ENCODE peak calls at places on chromosomes 11 and 22, in nine cellular contexts. One of them, this sample, is unnamed.
A peak's percentile ranks its signal among the peaks of the same experiment; 100 is the strongest.

GRCh38 chr11:78265326-78265725 is 76.6 kb downstream of the USP35 start:
- DNase-seq in fibroblast of the aortic adventitia: no peak
- DNase-seq in ovary: no peak
- DNase-seq in mucosa of descending colon: no peak
- DNase-seq in GM12878: no peak
- DNase-seq in GM23338: no peak
- DNase-seq in thoracic aorta: no peak
- DNase-seq in Peyer's patch: no peak
- DNase-seq in H1: no peak
- DNase-seq in this sample: peak; percentile 24

GRCh38 chr11:64356498-64357411 is 2.2 kb upstream of the RPS6KA4 start:
- DNase-seq in fibroblast of the aortic adventitia: peak; percentile 41
- DNase-seq in ovary: no peak
- DNase-seq in mucosa of descending colon: peak; percentile 65
- DNase-seq in GM12878: no peak
- DNase-seq in GM23338: peak; percentile 97
- DNase-seq in thoracic aorta: no peak
- DNase-seq in Peyer's patch: no peak
- DNase-seq in H1: no peak
- DNase-seq in this sample: peak; percentile 47

GRCh38 chr11:6259638-6260019 is at the start of gene CCKBR:
- DNase-seq in fibroblast of the aortic adventitia: no peak
- DNase-seq in ovary: no peak
- DNase-seq in mucosa of descending colon: peak; percentile 25
- DNase-seq in GM12878: no peak
- DNase-seq in GM23338: peak; percentile 72
- DNase-seq in thoracic aorta: no peak
- DNase-seq in Peyer's patch: no peak
- DNase-seq in H1: no peak
- DNase-seq in this sample: no peak

GRCh38 chr11:11374358-11375148 is 21.5 kb upstream of the CSNK2A3 start:
- DNase-seq in fibroblast of the aortic adventitia: no peak
- DNase-seq in ovary: no peak
- DNase-seq in mucosa of descending colon: no peak
- DNase-seq in GM12878: peak; percentile 11
- DNase-seq in GM23338: no peak
- DNase-seq in thoracic aorta: no peak
- DNase-seq in Peyer's patch: no peak
- DNase-seq in H1: no peak
- DNase-seq in this sample: no peak

GRCh38 chr11:45872513-45873356 is 12.7 kb upstream of the MAPK8IP1 start:
- DNase-seq in fibroblast of the aortic adventitia: peak; percentile 65
- DNase-seq in ovary: no peak
- DNase-seq in mucosa of descending colon: peak; percentile 44
- DNase-seq in GM12878: no peak
- DNase-seq in GM23338: peak; percentile 95
- DNase-seq in thoracic aorta: no peak
- DNase-seq in Peyer's patch: peak; percentile 20
- DNase-seq in H1: peak; percentile 73
- DNase-seq in this sample: peak; percentile 87

GRCh38 chr11:87265132-87265531 is 227.4 kb downstream of the TMEM135 start:
- DNase-seq in fibroblast of the aortic adventitia: peak; percentile 85
- DNase-seq in ovary: no peak
- DNase-seq in mucosa of descending colon: no peak
- DNase-seq in GM12878: no peak
- DNase-seq in GM23338: no peak
- DNase-seq in thoracic aorta: no peak
- DNase-seq in Peyer's patch: no peak
- DNase-seq in H1: no peak
- DNase-seq in this sample: peak; percentile 37

GRCh38 chr11:117482881-117483280 is 155.2 kb downstream of the CEP164 start:
- DNase-seq in fibroblast of the aortic adventitia: no peak
- DNase-seq in ovary: no peak
- DNase-seq in mucosa of descending colon: no peak
- DNase-seq in GM12878: no peak
- DNase-seq in GM23338: no peak
- DNase-seq in thoracic aorta: no peak
- DNase-seq in Peyer's patch: no peak
- DNase-seq in H1: no peak
- DNase-seq in this sample: no peak

GRCh38 chr11:33044281-33044680 is 4.9 kb downstream of the TCP11L1 start:
- DNase-seq in fibroblast of the aortic adventitia: no peak
- DNase-seq in ovary: no peak
- DNase-seq in mucosa of descending colon: no peak
- DNase-seq in GM12878: no peak
- DNase-seq in GM23338: no peak
- DNase-seq in thoracic aorta: no peak
- DNase-seq in Peyer's patch: no peak
- DNase-seq in H1: no peak
- DNase-seq in this sample: no peak

GRCh38 chr22:37162221-37163095 is 12.7 kb upstream of the IL2RB start:
- DNase-seq in fibroblast of the aortic adventitia: no peak
- DNase-seq in ovary: no peak
- DNase-seq in mucosa of descending colon: peak; percentile 46
- DNase-seq in GM12878: peak; percentile 98
- DNase-seq in GM23338: no peak
- DNase-seq in thoracic aorta: no peak
- DNase-seq in Peyer's patch: peak; percentile 71
- DNase-seq in H1: no peak
- DNase-seq in this sample: no peak

GRCh38 chr22:50406416-50407170 is 63.5 kb downstream of the PPP6R2 start:
- DNase-seq in fibroblast of the aortic adventitia: no peak
- DNase-seq in ovary: no peak
- DNase-seq in mucosa of descending colon: no peak
- DNase-seq in GM12878: no peak
- DNase-seq in GM23338: no peak
- DNase-seq in thoracic aorta: no peak
- DNase-seq in Peyer's patch: no peak
- DNase-seq in H1: no peak
- DNase-seq in this sample: no peak

GRCh38 chr11:84425704-84426103 is 1139.5 kb upstream of the CCDC90B start:
- DNase-seq in fibroblast of the aortic adventitia: no peak
- DNase-seq in ovary: no peak
- DNase-seq in mucosa of descending colon: no peak
- DNase-seq in GM12878: no peak
- DNase-seq in GM23338: no peak
- DNase-seq in thoracic aorta: no peak
- DNase-seq in Peyer's patch: no peak
- DNase-seq in H1: no peak
- DNase-seq in this sample: no peak

GRCh38 chr11:57288771-57289579 is 35.8 kb downstream of the TNKS1BP1 start:
- DNase-seq in fibroblast of the aortic adventitia: peak; percentile 84
- DNase-seq in ovary: no peak
- DNase-seq in mucosa of descending colon: peak; percentile 64
- DNase-seq in GM12878: no peak
- DNase-seq in GM23338: peak; percentile 45
- DNase-seq in thoracic aorta: no peak
- DNase-seq in Peyer's patch: no peak
- DNase-seq in H1: no peak
- DNase-seq in this sample: peak; percentile 96

GRCh38 chr22:20756846-20757245 is 17.1 kb upstream of the SERPIND1 start:
- DNase-seq in fibroblast of the aortic adventitia: no peak
- DNase-seq in ovary: no peak
- DNase-seq in mucosa of descending colon: no peak
- DNase-seq in GM12878: no peak
- DNase-seq in GM23338: no peak
- DNase-seq in thoracic aorta: no peak
- DNase-seq in Peyer's patch: no peak
- DNase-seq in H1: no peak
- DNase-seq in this sample: no peak

GRCh38 chr11:76824980-76825725 is 35.6 kb upstream of the ACER3 start:
- DNase-seq in fibroblast of the aortic adventitia: peak; percentile 70
- DNase-seq in ovary: no peak
- DNase-seq in mucosa of descending colon: no peak
- DNase-seq in GM12878: no peak
- DNase-seq in GM23338: no peak
- DNase-seq in thoracic aorta: no peak
- DNase-seq in Peyer's patch: no peak
- DNase-seq in H1: no peak
- DNase-seq in this sample: peak; percentile 76

GRCh38 chr11:104943561-104943960 is 24.8 kb downstream of the CASP4 start:
- DNase-seq in fibroblast of the aortic adventitia: no peak
- DNase-seq in ovary: no peak
- DNase-seq in mucosa of descending colon: no peak
- DNase-seq in GM12878: no peak
- DNase-seq in GM23338: no peak
- DNase-seq in thoracic aorta: no peak
- DNase-seq in Peyer's patch: no peak
- DNase-seq in H1: no peak
- DNase-seq in this sample: no peak

GRCh38 chr11:104944080-104944479 is 24.3 kb downstream of the CASP4 start:
- DNase-seq in fibroblast of the aortic adventitia: no peak
- DNase-seq in ovary: no peak
- DNase-seq in mucosa of descending colon: no peak
- DNase-seq in GM12878: no peak
- DNase-seq in GM23338: no peak
- DNase-seq in thoracic aorta: no peak
- DNase-seq in Peyer's patch: no peak
- DNase-seq in H1: no peak
- DNase-seq in this sample: no peak

DNA sequence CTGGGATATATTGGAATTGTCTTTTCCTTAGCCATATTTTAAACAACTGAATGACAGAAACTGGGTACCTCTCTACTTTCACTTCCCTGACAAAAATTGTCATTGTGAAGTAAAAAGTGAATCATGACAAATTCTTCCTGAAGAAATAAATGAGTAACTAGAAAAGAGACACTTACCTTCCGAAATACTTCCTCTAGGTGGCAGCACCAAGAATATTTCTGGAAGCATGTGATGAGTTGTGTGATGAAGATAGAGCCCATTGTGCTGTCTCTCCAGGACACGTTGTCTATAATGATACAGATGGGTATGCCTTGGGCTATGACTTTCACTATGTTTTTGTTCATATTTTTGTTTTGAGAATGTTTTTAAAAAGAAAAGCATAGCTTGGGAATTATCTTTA is 21.5 kb downstream of the CASP4 start:
- DNase-seq in fibroblast of the aortic adventitia: peak; percentile 61
- DNase-seq in ovary: no peak
- DNase-seq in mucosa of descending colon: no peak
- DNase-seq in GM12878: peak; percentile 27
- DNase-seq in GM23338: peak; percentile 71
- DNase-seq in thoracic aorta: no peak
- DNase-seq in Peyer's patch: peak; percentile 24
- DNase-seq in H1: no peak
- DNase-seq in this sample: peak; percentile 72
- TF ChIP-seq CTCF in fibroblast of the aortic adventitia: peak; percentile 44
- TF ChIP-seq CTCF in ovary: peak; percentile 10
- TF ChIP-seq CTCF in mucosa of descending colon: peak; percentile 31
- TF ChIP-seq CTCF in GM12878: peak; percentile 51
- TF ChIP-seq CTCF in GM23338: peak; percentile 62
- TF ChIP-seq CTCF in thoracic aorta: peak; percentile 33
- TF ChIP-seq CTCF in Peyer's patch: peak; percentile 33
- TF ChIP-seq CTCF in H1: peak; percentile 54
- TF ChIP-seq CTCF in this sample: peak; percentile 53

DNA sequence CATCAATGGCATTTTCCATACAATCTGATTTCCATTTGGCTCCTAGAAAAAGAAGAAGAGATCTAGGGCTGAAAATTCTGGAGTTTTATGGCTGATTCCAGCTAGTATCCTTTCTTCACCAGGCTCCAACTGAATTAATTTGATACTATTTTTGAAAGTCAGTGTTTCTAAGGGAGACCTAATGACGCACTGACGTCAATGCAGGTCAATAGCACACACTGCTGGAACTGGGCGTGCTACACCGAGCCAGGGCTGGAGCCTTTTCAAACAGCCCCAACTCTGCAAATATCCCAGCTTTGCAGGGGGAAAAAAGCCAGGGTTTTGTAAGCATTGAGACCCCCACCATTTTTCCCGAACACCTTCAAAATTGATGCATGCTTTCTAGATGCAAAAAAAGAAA is 124.7 kb upstream of the HSD17B12 start:
- DNase-seq in fibroblast of the aortic adventitia: peak; percentile 41
- DNase-seq in ovary: peak; percentile 79
- DNase-seq in mucosa of descending colon: no peak
- DNase-seq in GM12878: no peak
- DNase-seq in GM23338: no peak
- DNase-seq in thoracic aorta: no peak
- DNase-seq in Peyer's patch: no peak
- DNase-seq in H1: no peak
- DNase-seq in this sample: peak; percentile 58
- H3K4me3 ChIP-seq in fibroblast of the aortic adventitia: no peak overlapping the region
- H3K4me3 ChIP-seq in ovary: no peak overlapping the region
- H3K4me3 ChIP-seq in mucosa of descending colon: no peak overlapping the region
- H3K4me3 ChIP-seq in GM12878: no peak overlapping the region
- H3K4me3 ChIP-seq in GM23338: peak overlapping the region; percentile 55
- H3K4me3 ChIP-seq in thoracic aorta: peak overlapping the region; percentile 14
- H3K4me3 ChIP-seq in Peyer's patch: no peak overlapping the region
- H3K4me3 ChIP-seq in H1: no peak overlapping the region
- H3K4me3 ChIP-seq in this sample: no peak overlapping the region

GRCh38 chr22:23126165-23127054 is 15.4 kb downstream of the RSPH14 start:
- DNase-seq in fibroblast of the aortic adventitia: no peak
- DNase-seq in ovary: no peak
- DNase-seq in mucosa of descending colon: no peak
- DNase-seq in GM12878: no peak
- DNase-seq in GM23338: no peak
- DNase-seq in thoracic aorta: no peak
- DNase-seq in Peyer's patch: no peak
- DNase-seq in H1: no peak
- DNase-seq in this sample: no peak
- TF ChIP-seq CTCF in fibroblast of the aortic adventitia: no peak
- TF ChIP-seq CTCF in ovary: no peak
- TF ChIP-seq CTCF in mucosa of descending colon: no peak
- TF ChIP-seq CTCF in GM12878: peak; percentile 4
- TF ChIP-seq CTCF in GM23338: no peak
- TF ChIP-seq CTCF in thoracic aorta: no peak
- TF ChIP-seq CTCF in Peyer's patch: no peak
- TF ChIP-seq CTCF in H1: peak; percentile 2
- TF ChIP-seq CTCF in this sample: no peak

GRCh38 chr11:118885831-118886571 is 2.3 kb downstream of the CXCR5 start:
- DNase-seq in fibroblast of the aortic adventitia: no peak
- DNase-seq in ovary: no peak
- DNase-seq in mucosa of descending colon: no peak
- DNase-seq in GM12878: no peak
- DNase-seq in GM23338: no peak
- DNase-seq in thoracic aorta: no peak
- DNase-seq in Peyer's patch: no peak
- DNase-seq in H1: no peak
- DNase-seq in this sample: no peak

GRCh38 chr11:118888398-118888797 is 4.7 kb downstream of the CXCR5 start:
- DNase-seq in fibroblast of the aortic adventitia: no peak
- DNase-seq in ovary: no peak
- DNase-seq in mucosa of descending colon: no peak
- DNase-seq in GM12878: no peak
- DNase-seq in GM23338: no peak
- DNase-seq in thoracic aorta: no peak
- DNase-seq in Peyer's patch: no peak
- DNase-seq in H1: no peak
- DNase-seq in this sample: no peak

GRCh38 chr11:118886681-118887111 is 3.0 kb downstream of the CXCR5 start:
- DNase-seq in fibroblast of the aortic adventitia: no peak
- DNase-seq in ovary: no peak
- DNase-seq in mucosa of descending colon: no peak
- DNase-seq in GM12878: no peak
- DNase-seq in GM23338: no peak
- DNase-seq in thoracic aorta: no peak
- DNase-seq in Peyer's patch: peak; percentile 84
- DNase-seq in H1: no peak
- DNase-seq in this sample: no peak

GRCh38 chr11:118885319-118885718 is 1.6 kb downstream of the CXCR5 start:
- DNase-seq in fibroblast of the aortic adventitia: no peak
- DNase-seq in ovary: no peak
- DNase-seq in mucosa of descending colon: no peak
- DNase-seq in GM12878: no peak
- DNase-seq in GM23338: no peak
- DNase-seq in thoracic aorta: no peak
- DNase-seq in Peyer's patch: peak; percentile 38
- DNase-seq in H1: no peak
- DNase-seq in this sample: no peak

GRCh38 chr11:118887219-118887618 is 3.5 kb downstream of the CXCR5 start:
- DNase-seq in fibroblast of the aortic adventitia: no peak
- DNase-seq in ovary: no peak
- DNase-seq in mucosa of descending colon: no peak
- DNase-seq in GM12878: no peak
- DNase-seq in GM23338: no peak
- DNase-seq in thoracic aorta: no peak
- DNase-seq in Peyer's patch: no peak
- DNase-seq in H1: no peak
- DNase-seq in this sample: no peak
- H3K4me3 ChIP-seq in fibroblast of the aortic adventitia: no peak overlapping the region
- H3K4me3 ChIP-seq in ovary: no peak overlapping the region
- H3K4me3 ChIP-seq in mucosa of descending colon: no peak overlapping the region
- H3K4me3 ChIP-seq in GM12878: no peak overlapping the region
- H3K4me3 ChIP-seq in GM23338: no peak overlapping the region
- H3K4me3 ChIP-seq in thoracic aorta: peak overlapping the region; percentile 68
- H3K4me3 ChIP-seq in Peyer's patch: no peak overlapping the region
- H3K4me3 ChIP-seq in H1: no peak overlapping the region
- H3K4me3 ChIP-seq in this sample: no peak overlapping the region